ENCODE peak calls at places on chromosomes 13 and 19, in nine cellular contexts. One of them, this sample, is unnamed.
A peak's percentile ranks its signal among the peaks of the same experiment; 100 is the strongest.

GRCh38 chr13:33207616-33207964 is 78.0 kb downstream of the STARD13 start:
- DNase-seq in GM10248: no peak
- DNase-seq in EL: peak; percentile 75
- DNase-seq in SK-N-MC: no peak
- DNase-seq in activated CD4-positive, CD25-positive, alpha-beta regulatory T cell: no peak
- DNase-seq in mucosa of descending colon: no peak
- DNase-seq in A673: peak; percentile 65
- DNase-seq in activated naive CD4-positive, alpha-beta T cell: no peak
- DNase-seq in NCI-H2107: no peak
- DNase-seq in this sample: no peak

GRCh38 chr19:50255115-50255514 is 51.7 kb downstream of the MYH14 start:
- DNase-seq in SK-N-MC: no peak
- DNase-seq in activated naive CD4-positive, alpha-beta T cell: no peak
- DNase-seq in EL: no peak
- DNase-seq in mucosa of descending colon: no peak
- DNase-seq in GM10248: no peak
- DNase-seq in activated CD4-positive, CD25-positive, alpha-beta regulatory T cell: no peak
- DNase-seq in A673: no peak
- DNase-seq in NCI-H2107: no peak
- DNase-seq in this sample: no peak

GRCh38 chr13:50243926-50244325 is 228.7 kb downstream of the KCNRG start:
- DNase-seq in SK-N-MC: no peak
- DNase-seq in mucosa of descending colon: no peak
- DNase-seq in activated naive CD4-positive, alpha-beta T cell: no peak
- DNase-seq in activated CD4-positive, CD25-positive, alpha-beta regulatory T cell: no peak
- DNase-seq in A673: no peak
- DNase-seq in EL: no peak
- DNase-seq in GM10248: no peak
- DNase-seq in NCI-H2107: no peak
- DNase-seq in this sample: no peak

GRCh38 chr13:72662548-72662947 is 64.9 kb downstream of the MZT1 start:
- DNase-seq in NCI-H2107: no peak
- DNase-seq in activated CD4-positive, CD25-positive, alpha-beta regulatory T cell: no peak
- DNase-seq in A673: no peak
- DNase-seq in mucosa of descending colon: no peak
- DNase-seq in activated naive CD4-positive, alpha-beta T cell: no peak
- DNase-seq in SK-N-MC: no peak
- DNase-seq in EL: no peak
- DNase-seq in GM10248: no peak
- DNase-seq in this sample: no peak

GRCh38 chr13:26300140-26300539 is 46.2 kb downstream of the CDK8 start:
- DNase-seq in EL: peak; percentile 82
- DNase-seq in NCI-H2107: no peak
- DNase-seq in activated CD4-positive, CD25-positive, alpha-beta regulatory T cell: no peak
- DNase-seq in GM10248: no peak
- DNase-seq in SK-N-MC: no peak
- DNase-seq in activated naive CD4-positive, alpha-beta T cell: no peak
- DNase-seq in A673: peak; percentile 13
- DNase-seq in mucosa of descending colon: no peak
- DNase-seq in this sample: no peak

GRCh38 chr19:53906211-53907192 is 2.6 kb upstream of the CACNG7 start:
- DNase-seq in NCI-H2107: no peak
- DNase-seq in GM10248: peak; percentile 80
- DNase-seq in activated naive CD4-positive, alpha-beta T cell: peak; percentile 31
- DNase-seq in SK-N-MC: no peak
- DNase-seq in EL: peak; percentile 31
- DNase-seq in activated CD4-positive, CD25-positive, alpha-beta regulatory T cell: peak; percentile 44
- DNase-seq in A673: peak; percentile 55
- DNase-seq in mucosa of descending colon: peak; percentile 58
- DNase-seq in this sample: no peak

GRCh38 chr13:96966415-96967102 is 27.7 kb downstream of the OXGR1 start:
- DNase-seq in activated CD4-positive, CD25-positive, alpha-beta regulatory T cell: no peak
- DNase-seq in SK-N-MC: no peak
- DNase-seq in NCI-H2107: no peak
- DNase-seq in activated naive CD4-positive, alpha-beta T cell: no peak
- DNase-seq in GM10248: no peak
- DNase-seq in EL: no peak
- DNase-seq in mucosa of descending colon: no peak
- DNase-seq in A673: no peak
- DNase-seq in this sample: no peak

GRCh38 chr13:78610381-78610883 is 7.1 kb upstream of the POU4F1 start:
- DNase-seq in A673: peak; percentile 85
- DNase-seq in activated CD4-positive, CD25-positive, alpha-beta regulatory T cell: no peak
- DNase-seq in EL: no peak
- DNase-seq in SK-N-MC: peak; percentile 44
- DNase-seq in activated naive CD4-positive, alpha-beta T cell: no peak
- DNase-seq in mucosa of descending colon: no peak
- DNase-seq in NCI-H2107: no peak
- DNase-seq in GM10248: no peak
- DNase-seq in this sample: no peak

GRCh38 chr13:20943519-20944012 is 41.0 kb upstream of the XPO4 start:
- DNase-seq in EL: peak; percentile 95
- DNase-seq in A673: peak; percentile 94
- DNase-seq in NCI-H2107: no peak
- DNase-seq in activated naive CD4-positive, alpha-beta T cell: peak; percentile 2
- DNase-seq in mucosa of descending colon: peak; percentile 85
- DNase-seq in activated CD4-positive, CD25-positive, alpha-beta regulatory T cell: peak; percentile 20
- DNase-seq in GM10248: peak; percentile 79
- DNase-seq in SK-N-MC: peak; percentile 71
- DNase-seq in this sample: peak; percentile 86

GRCh38 chr19:51749979-51750378 is 1.7 kb downstream of the FPR1 start:
- DNase-seq in activated CD4-positive, CD25-positive, alpha-beta regulatory T cell: no peak
- DNase-seq in NCI-H2107: no peak
- DNase-seq in activated naive CD4-positive, alpha-beta T cell: no peak
- DNase-seq in SK-N-MC: no peak
- DNase-seq in A673: no peak
- DNase-seq in mucosa of descending colon: no peak
- DNase-seq in EL: peak; percentile 30
- DNase-seq in GM10248: no peak
- DNase-seq in this sample: no peak

GRCh38 chr19:45103200-45103624 is 10.2 kb downstream of the PPP1R37 start:
- DNase-seq in A673: peak; percentile 32
- DNase-seq in SK-N-MC: no peak
- DNase-seq in NCI-H2107: no peak
- DNase-seq in EL: peak; percentile 37
- DNase-seq in mucosa of descending colon: no peak
- DNase-seq in activated naive CD4-positive, alpha-beta T cell: no peak
- DNase-seq in activated CD4-positive, CD25-positive, alpha-beta regulatory T cell: no peak
- DNase-seq in GM10248: no peak
- DNase-seq in this sample: peak; percentile 87

GRCh38 chr19:39558623-39559117 is 18.7 kb upstream of the EID2 start:
- DNase-seq in mucosa of descending colon: no peak
- DNase-seq in EL: no peak
- DNase-seq in activated naive CD4-positive, alpha-beta T cell: no peak
- DNase-seq in SK-N-MC: no peak
- DNase-seq in A673: no peak
- DNase-seq in GM10248: no peak
- DNase-seq in activated CD4-positive, CD25-positive, alpha-beta regulatory T cell: no peak
- DNase-seq in NCI-H2107: no peak
- DNase-seq in this sample: no peak

GRCh38 chr19:38735257-38735686 is 9.0 kb downstream of the CAPN12 start:
- DNase-seq in activated naive CD4-positive, alpha-beta T cell: no peak
- DNase-seq in activated CD4-positive, CD25-positive, alpha-beta regulatory T cell: no peak
- DNase-seq in EL: no peak
- DNase-seq in NCI-H2107: no peak
- DNase-seq in SK-N-MC: no peak
- DNase-seq in mucosa of descending colon: peak; percentile 87
- DNase-seq in A673: no peak
- DNase-seq in GM10248: peak; percentile 63
- DNase-seq in this sample: no peak

GRCh38 chr13:41995946-41996345 is 35.0 kb upstream of the VWA8 start:
- DNase-seq in SK-N-MC: no peak
- DNase-seq in A673: no peak
- DNase-seq in mucosa of descending colon: no peak
- DNase-seq in NCI-H2107: no peak
- DNase-seq in GM10248: peak; percentile 21
- DNase-seq in activated naive CD4-positive, alpha-beta T cell: no peak
- DNase-seq in activated CD4-positive, CD25-positive, alpha-beta regulatory T cell: no peak
- DNase-seq in EL: peak; percentile 19
- DNase-seq in this sample: no peak

GRCh38 chr19:49564616-49565045 is 15.7 kb downstream of the NOSIP start:
- DNase-seq in NCI-H2107: no peak
- DNase-seq in mucosa of descending colon: no peak
- DNase-seq in activated CD4-positive, CD25-positive, alpha-beta regulatory T cell: no peak
- DNase-seq in activated naive CD4-positive, alpha-beta T cell: no peak
- DNase-seq in SK-N-MC: no peak
- DNase-seq in EL: no peak
- DNase-seq in A673: no peak
- DNase-seq in GM10248: no peak
- DNase-seq in this sample: no peak

GRCh38 chr13:112733661-112734379 is 44.0 kb downstream of the ATP11A start:
- DNase-seq in A673: no peak
- DNase-seq in NCI-H2107: no peak
- DNase-seq in activated naive CD4-positive, alpha-beta T cell: no peak
- DNase-seq in EL: no peak
- DNase-seq in SK-N-MC: no peak
- DNase-seq in mucosa of descending colon: no peak
- DNase-seq in activated CD4-positive, CD25-positive, alpha-beta regulatory T cell: no peak
- DNase-seq in GM10248: no peak
- DNase-seq in this sample: no peak

GRCh38 chr19:4474504-4475136 is 2.5 kb downstream of the HDGFL2 start:
- DNase-seq in activated naive CD4-positive, alpha-beta T cell: no peak
- DNase-seq in SK-N-MC: no peak
- DNase-seq in A673: peak; percentile 85
- DNase-seq in NCI-H2107: peak; percentile 19
- DNase-seq in activated CD4-positive, CD25-positive, alpha-beta regulatory T cell: no peak
- DNase-seq in EL: peak; percentile 76
- DNase-seq in mucosa of descending colon: no peak
- DNase-seq in GM10248: peak; percentile 86
- DNase-seq in this sample: peak; percentile 34

GRCh38 chr19:13155472-13156284 is 5.5 kb downstream of the IER2 start:
- DNase-seq in activated CD4-positive, CD25-positive, alpha-beta regulatory T cell: no peak
- DNase-seq in A673: peak; percentile 81
- DNase-seq in mucosa of descending colon: peak; percentile 93
- DNase-seq in EL: peak; percentile 84
- DNase-seq in GM10248: peak; percentile 61
- DNase-seq in activated naive CD4-positive, alpha-beta T cell: peak; percentile 15
- DNase-seq in SK-N-MC: no peak
- DNase-seq in NCI-H2107: peak; percentile 52
- DNase-seq in this sample: peak; percentile 10

GRCh38 chr19:7191946-7192691 is 102.1 kb downstream of the INSR start:
- DNase-seq in EL: peak; percentile 12
- DNase-seq in activated naive CD4-positive, alpha-beta T cell: no peak
- DNase-seq in GM10248: peak; percentile 52
- DNase-seq in NCI-H2107: no peak
- DNase-seq in A673: no peak
- DNase-seq in activated CD4-positive, CD25-positive, alpha-beta regulatory T cell: no peak
- DNase-seq in SK-N-MC: no peak
- DNase-seq in mucosa of descending colon: no peak
- DNase-seq in this sample: no peak

GRCh38 chr13:102510072-102510471 is 86.7 kb upstream of the TPP2 start:
- DNase-seq in mucosa of descending colon: no peak
- DNase-seq in SK-N-MC: no peak
- DNase-seq in EL: no peak
- DNase-seq in A673: no peak
- DNase-seq in activated naive CD4-positive, alpha-beta T cell: no peak
- DNase-seq in activated CD4-positive, CD25-positive, alpha-beta regulatory T cell: no peak
- DNase-seq in NCI-H2107: no peak
- DNase-seq in GM10248: no peak
- DNase-seq in this sample: no peak

GRCh38 chr19:40570313-40571004 is 6.2 kb upstream of the SHKBP1 start:
- DNase-seq in activated naive CD4-positive, alpha-beta T cell: peak; percentile 64
- DNase-seq in activated CD4-positive, CD25-positive, alpha-beta regulatory T cell: peak; percentile 80
- DNase-seq in NCI-H2107: peak; percentile 97
- DNase-seq in mucosa of descending colon: peak; percentile 100
- DNase-seq in EL: peak; percentile 100
- DNase-seq in SK-N-MC: peak; percentile 95
- DNase-seq in GM10248: peak; percentile 98
- DNase-seq in A673: peak; percentile 100
- DNase-seq in this sample: peak; percentile 98

GRCh38 chr13:74871671-74872070 is 610.3 kb downstream of the TBC1D4 start:
- DNase-seq in activated CD4-positive, CD25-positive, alpha-beta regulatory T cell: no peak
- DNase-seq in SK-N-MC: no peak
- DNase-seq in mucosa of descending colon: no peak
- DNase-seq in GM10248: no peak
- DNase-seq in A673: no peak
- DNase-seq in activated naive CD4-positive, alpha-beta T cell: no peak
- DNase-seq in EL: peak; percentile 80
- DNase-seq in NCI-H2107: no peak
- DNase-seq in this sample: no peak

GRCh38 chr19:14394167-14394566 is 12.9 kb downstream of the ADGRE5 start:
- DNase-seq in EL: no peak
- DNase-seq in A673: no peak
- DNase-seq in activated naive CD4-positive, alpha-beta T cell: no peak
- DNase-seq in mucosa of descending colon: no peak
- DNase-seq in GM10248: no peak
- DNase-seq in NCI-H2107: no peak
- DNase-seq in activated CD4-positive, CD25-positive, alpha-beta regulatory T cell: no peak
- DNase-seq in SK-N-MC: no peak
- DNase-seq in this sample: no peak

GRCh38 chr19:46529622-46530451 is 34.2 kb upstream of the PNMA8B start:
- DNase-seq in GM10248: peak; percentile 82
- DNase-seq in A673: peak; percentile 76
- DNase-seq in NCI-H2107: peak; percentile 49
- DNase-seq in EL: peak; percentile 67
- DNase-seq in SK-N-MC: no peak
- DNase-seq in activated naive CD4-positive, alpha-beta T cell: peak; percentile 35
- DNase-seq in mucosa of descending colon: peak; percentile 63
- DNase-seq in activated CD4-positive, CD25-positive, alpha-beta regulatory T cell: peak; percentile 55
- DNase-seq in this sample: peak; percentile 42

GRCh38 chr13:75704942-75705320 is 68.8 kb downstream of the LMO7 start:
- DNase-seq in SK-N-MC: no peak
- DNase-seq in mucosa of descending colon: peak; percentile 79
- DNase-seq in A673: no peak
- DNase-seq in EL: peak; percentile 25
- DNase-seq in GM10248: no peak
- DNase-seq in NCI-H2107: no peak
- DNase-seq in activated CD4-positive, CD25-positive, alpha-beta regulatory T cell: no peak
- DNase-seq in activated naive CD4-positive, alpha-beta T cell: no peak
- DNase-seq in this sample: no peak

GRCh38 chr13:90105881-90106496 is 1241.5 kb upstream of the MIR17HG start:
- DNase-seq in SK-N-MC: peak; percentile 95
- DNase-seq in mucosa of descending colon: no peak
- DNase-seq in GM10248: no peak
- DNase-seq in activated naive CD4-positive, alpha-beta T cell: no peak
- DNase-seq in activated CD4-positive, CD25-positive, alpha-beta regulatory T cell: no peak
- DNase-seq in A673: peak; percentile 85
- DNase-seq in NCI-H2107: no peak
- DNase-seq in EL: peak; percentile 49
- DNase-seq in this sample: peak; percentile 30

GRCh38 chr13:33017410-33017929 is 1.2 kb downstream of the KL start:
- DNase-seq in mucosa of descending colon: no peak
- DNase-seq in activated CD4-positive, CD25-positive, alpha-beta regulatory T cell: no peak
- DNase-seq in EL: no peak
- DNase-seq in A673: peak; percentile 50
- DNase-seq in GM10248: peak; percentile 72
- DNase-seq in SK-N-MC: no peak
- DNase-seq in NCI-H2107: no peak
- DNase-seq in activated naive CD4-positive, alpha-beta T cell: no peak
- DNase-seq in this sample: peak; percentile 42

GRCh38 chr13:113843864-113844556 is 19.9 kb downstream of the GAS6 start:
- DNase-seq in GM10248: no peak
- DNase-seq in A673: no peak
- DNase-seq in mucosa of descending colon: peak; percentile 41
- DNase-seq in activated CD4-positive, CD25-positive, alpha-beta regulatory T cell: no peak
- DNase-seq in SK-N-MC: no peak
- DNase-seq in EL: no peak
- DNase-seq in activated naive CD4-positive, alpha-beta T cell: no peak
- DNase-seq in NCI-H2107: no peak
- DNase-seq in this sample: no peak

GRCh38 chr13:49655906-49656305 is 27.6 kb downstream of the ARL11 start:
- DNase-seq in A673: no peak
- DNase-seq in GM10248: no peak
- DNase-seq in SK-N-MC: no peak
- DNase-seq in mucosa of descending colon: no peak
- DNase-seq in activated CD4-positive, CD25-positive, alpha-beta regulatory T cell: no peak
- DNase-seq in NCI-H2107: no peak
- DNase-seq in EL: peak; percentile 14
- DNase-seq in activated naive CD4-positive, alpha-beta T cell: no peak
- DNase-seq in this sample: peak; percentile 33

GRCh38 chr13:52924241-52925148 is 76.1 kb upstream of the PCDH8 start:
- DNase-seq in SK-N-MC: no peak
- DNase-seq in activated CD4-positive, CD25-positive, alpha-beta regulatory T cell: no peak
- DNase-seq in activated naive CD4-positive, alpha-beta T cell: no peak
- DNase-seq in A673: no peak
- DNase-seq in EL: no peak
- DNase-seq in NCI-H2107: no peak
- DNase-seq in GM10248: no peak
- DNase-seq in mucosa of descending colon: no peak
- DNase-seq in this sample: no peak

GRCh38 chr13:47908200-47908902 is 92.7 kb downstream of the SUCLA2 start:
- DNase-seq in EL: peak; percentile 37
- DNase-seq in A673: no peak
- DNase-seq in mucosa of descending colon: no peak
- DNase-seq in activated naive CD4-positive, alpha-beta T cell: no peak
- DNase-seq in activated CD4-positive, CD25-positive, alpha-beta regulatory T cell: no peak
- DNase-seq in SK-N-MC: no peak
- DNase-seq in GM10248: no peak
- DNase-seq in NCI-H2107: no peak
- DNase-seq in this sample: no peak